ENCODE peak calls at places on chromosomes 11 and 22, in nine cellular contexts. Y is H9, N is HFFc6, Q is type B pancreatic cell, W is transverse colon, O is left ventricle myocardium inferior, M is progenitor cell of endocrine pancreas, D is MM.1S, R is GM13976. Z is an unnamed sample.

GRCh38 chr11:116969694-116970093 is 128.5 kb downstream of the SIK3 start:
- DNase-seq in Y (no peak), N (no peak), Q (no peak), W (no peak), O (no peak), M (no peak), D (no peak), R (no peak), Z (no peak)

GRCh38 chr11:129061466-129062194 is 119.0 kb upstream of the TP53AIP1 start:
- DNase-seq in Y (no peak), N (peak), Q (no peak), W (no peak), O (no peak), M (no peak), D (no peak), R (no peak), Z (no peak)

GRCh38 chr11:35418847-35419712 is at the start of gene SLC1A2:
- DNase-seq in Y (peak), N (peak), Q (peak), W (no peak), O (no peak), M (peak), D (peak), R (peak), Z (peak)

GRCh38 chr11:3949132-3949531 is 93.7 kb downstream of the STIM1 start:
- DNase-seq in Y (no peak), N (no peak), Q (no peak), W (peak), O (no peak), M (no peak), D (peak), R (no peak), Z (no peak)

GRCh38 chr11:76025817-76026216 is 180.5 kb downstream of the WNT11 start:
- DNase-seq in Y (no peak), N (no peak), Q (no peak), W (no peak), O (no peak), M (no peak), D (no peak), R (no peak), Z (no peak)

GRCh38 chr22:42397332-42398246 is 34.6 kb downstream of the NFAM1 start:
- DNase-seq in Y (no peak), N (no peak), Q (no peak), W (peak), O (peak), M (no peak), D (no peak), R (peak), Z (no peak)

GRCh38 chr22:46036558-46037408 is 59.8 kb upstream of the WNT7B start:
- DNase-seq in Y (no peak), N (no peak), Q (no peak), W (peak), O (no peak), M (peak), D (peak), R (no peak), Z (no peak)

GRCh38 chr11:30196400-30197206 is 34.2 kb upstream of the FSHB start:
- DNase-seq in Y (peak), N (no peak), Q (peak), W (peak), O (peak), M (peak), D (peak), R (peak), Z (peak)

GRCh38 chr11:66883021-66883968 is 26.4 kb downstream of the LRFN4 start:
- DNase-seq in Y (peak), N (peak), Q (no peak), W (peak), O (no peak), M (peak), D (peak), R (peak), Z (peak)

GRCh38 chr11:129989437-129989836 is 13.2 kb downstream of the PRDM10 start:
- DNase-seq in Y (no peak), N (no peak), Q (no peak), W (no peak), O (no peak), M (no peak), D (no peak), R (no peak), Z (no peak)

GRCh38 chr11:92886243-92886905 is 83.1 kb upstream of the MTNR1B start:
- DNase-seq in Y (no peak), N (peak), Q (no peak), W (peak), O (no peak), M (peak), D (peak), R (peak), Z (peak)

GRCh38 chr11:76805206-76805913 is 22.2 kb downstream of the TSKU start:
- DNase-seq in Y (no peak), N (no peak), Q (peak), W (no peak), O (no peak), M (no peak), D (no peak), R (peak), Z (no peak)

GRCh38 chr22:46758098-46758497 is 4.4 kb upstream of the TBC1D22A start:
- DNase-seq in Y (no peak), N (no peak), Q (no peak), W (no peak), O (no peak), M (no peak), D (no peak), R (no peak), Z (no peak)

GRCh38 chr11:11253995-11254394 is 99.1 kb downstream of the CSNK2A3 start:
- DNase-seq in Y (no peak), N (no peak), Q (no peak), W (no peak), O (no peak), M (no peak), D (no peak), R (no peak), Z (no peak)

GRCh38 chr11:104124979-104125378 is 39.0 kb downstream of the PDGFD start:
- DNase-seq in Y (no peak), N (no peak), Q (no peak), W (no peak), O (no peak), M (no peak), D (no peak), R (no peak), Z (no peak)

GRCh38 chr11:27501102-27501501 is 5.5 kb downstream of the LIN7C start:
- DNase-seq in Y (no peak), N (no peak), Q (no peak), W (no peak), O (no peak), M (no peak), D (no peak), R (no peak), Z (no peak)

GRCh38 chr11:27497911-27498310 is 8.7 kb downstream of the LIN7C start:
- DNase-seq in Y (no peak), N (no peak), Q (no peak), W (no peak), O (no peak), M (no peak), D (no peak), R (no peak), Z (no peak)

GRCh38 chr11:27495710-27496300 is 10.8 kb downstream of the LIN7C start:
- DNase-seq in Y (no peak), N (no peak), Q (no peak), W (no peak), O (no peak), M (no peak), D (no peak), R (no peak), Z (no peak)

GRCh38 chr11:27496461-27496860 is 10.1 kb downstream of the LIN7C start:
- DNase-seq in Y (no peak), N (no peak), Q (no peak), W (no peak), O (no peak), M (no peak), D (no peak), R (no peak), Z (no peak)

DNA sequence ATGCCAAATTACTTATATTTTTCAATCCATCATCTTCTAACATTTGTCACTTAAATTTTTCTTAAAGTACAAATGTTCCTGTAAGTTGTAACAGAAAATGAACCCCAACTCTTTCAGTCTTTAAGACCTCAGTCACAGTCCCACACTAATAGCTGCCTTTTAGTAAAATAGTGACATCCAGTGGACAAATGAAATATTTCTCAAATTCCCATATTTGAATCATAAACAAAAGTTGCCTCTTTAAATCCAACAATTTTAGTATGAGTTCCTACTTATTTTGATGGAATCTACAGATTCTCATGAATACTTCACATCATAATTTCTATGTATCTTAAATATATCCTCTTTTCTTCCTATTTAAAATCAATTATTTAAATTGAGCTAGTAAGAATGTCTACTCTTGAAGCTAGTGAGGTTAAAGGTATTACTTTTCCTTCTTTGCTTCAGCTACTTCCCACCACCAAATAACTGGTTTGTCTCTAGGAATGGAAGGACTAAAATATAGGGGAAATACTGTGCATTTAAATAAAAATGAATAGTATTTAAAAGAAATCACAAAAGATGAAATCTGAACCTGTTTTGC is 9.2 kb downstream of the LIN7C start:
- DNase-seq in Y (no peak), N (peak), Q (no peak), W (no peak), O (no peak), M (no peak), D (peak), R (peak), Z (no peak)
- TF ChIP-seq CTCF in Y (peak), N (peak), Q (peak), W (peak), O (peak), M (peak), D (peak), R (peak), Z (peak)

GRCh38 chr22:27746918-27747317 is 54.6 kb downstream of the MN1 start:
- DNase-seq in Y (no peak), N (no peak), Q (no peak), W (no peak), O (no peak), M (no peak), D (no peak), R (no peak), Z (no peak)

GRCh38 chr22:27748355-27749168 is 53.0 kb downstream of the MN1 start:
- DNase-seq in Y (peak), N (no peak), Q (no peak), W (no peak), O (no peak), M (no peak), D (no peak), R (no peak), Z (no peak)

GRCh38 chr22:27749597-27750225 is 51.8 kb downstream of the MN1 start:
- DNase-seq in Y (peak), N (no peak), Q (no peak), W (no peak), O (no peak), M (no peak), D (no peak), R (no peak), Z (peak)

GRCh38 chr22:27745809-27746208 is 55.7 kb downstream of the MN1 start:
- DNase-seq in Y (no peak), N (no peak), Q (no peak), W (no peak), O (no peak), M (no peak), D (no peak), R (no peak), Z (no peak)

GRCh38 chr22:27747396-27748256 is 53.9 kb downstream of the MN1 start:
- DNase-seq in Y (no peak), N (no peak), Q (no peak), W (no peak), O (no peak), M (no peak), D (no peak), R (no peak), Z (no peak)
- TF ChIP-seq CTCF in Y (peak), N (peak), Q (peak), W (no peak), O (peak), M (peak), D (no peak), R (no peak), Z (no peak)

GRCh38 chr22:24693359-24693758 is 81.2 kb downstream of the PIWIL3 start:
- DNase-seq in Y (no peak), N (no peak), Q (no peak), W (no peak), O (no peak), M (no peak), D (no peak), R (no peak), Z (no peak)
- TF ChIP-seq CTCF in Y (no peak), N (no peak), Q (no peak), W (no peak), O (no peak), M (no peak), D (no peak), R (no peak), Z (no peak)

GRCh38 chr11:122022646-122023045 is 93.4 kb downstream of the BLID start:
- DNase-seq in Y (no peak), N (no peak), Q (no peak), W (no peak), O (no peak), M (no peak), D (no peak), R (no peak), Z (no peak)

GRCh38 chr11:122024278-122024677 is 91.7 kb downstream of the BLID start:
- DNase-seq in Y (no peak), N (no peak), Q (no peak), W (no peak), O (no peak), M (no peak), D (no peak), R (no peak), Z (no peak)

GRCh38 chr11:122020902-122021301 is 95.1 kb downstream of the BLID start:
- DNase-seq in Y (no peak), N (no peak), Q (no peak), W (no peak), O (no peak), M (no peak), D (no peak), R (no peak), Z (peak)

GRCh38 chr11:122025757-122026156 is 90.3 kb downstream of the BLID start:
- DNase-seq in Y (peak), N (no peak), Q (no peak), W (no peak), O (no peak), M (no peak), D (no peak), R (no peak), Z (no peak)

GRCh38 chr11:122023614-122024250 is 92.3 kb downstream of the BLID start:
- DNase-seq in Y (no peak), N (no peak), Q (no peak), W (no peak), O (no peak), M (no peak), D (peak), R (no peak), Z (no peak)
- TF ChIP-seq CTCF in Y (no peak), N (peak), Q (no peak), W (no peak), O (peak), M (no peak), D (no peak), R (no peak), Z (no peak)

Z was measured in nephron progenitor cell.